ENCODE peak calls at places on chromosomes 2 and 18, in four cellular contexts. P is GM12878, W is mammary epithelial cell, O is H1. F is an unnamed sample. For H3K4me1, the result is how much of the 10 kb centered on the place peaks cover.

GRCh38 chr2:126893606-126894005 is 5.1 kb upstream of the TEX51 start:
- DNase-seq in W (no peak), P (no peak), O (no peak), F (peak)

GRCh38 chr2:59249441-59250330 is 1008.6 kb upstream of the FANCL start:
- DNase-seq in P (no peak), W (no peak), O (no peak), F (no peak)

GRCh38 chr2:122328811-122329210 is 573.4 kb downstream of the TSN start:
- DNase-seq in O (no peak), P (no peak), W (peak), F (no peak)

GRCh38 chr18:62386616-62387015 is 61.5 kb downstream of the TNFRSF11A start:
- DNase-seq in P (no peak), W (no peak), O (no peak), F (no peak)

GRCh38 chr18:2919600-2919999 is 72.8 kb downstream of the EMILIN2 start:
- DNase-seq in O (no peak), W (no peak), P (no peak), F (no peak)

GRCh38 chr2:8546319-8547283 is 135.3 kb upstream of the ID2 start:
- DNase-seq in W (no peak), O (no peak), P (no peak), F (peak)

GRCh38 chr2:187826023-187826422 is 271.8 kb upstream of the TFPI start:
- DNase-seq in O (no peak), P (no peak), W (no peak), F (no peak)

GRCh38 chr2:19504400-19505198 is 146.2 kb upstream of the OSR1 start:
- DNase-seq in O (no peak), P (no peak), W (peak), F (no peak)

GRCh38 chr2:216740557-216741222 is 45.3 kb upstream of the IGFBP5 start:
- DNase-seq in O (no peak), W (no peak), P (no peak), F (no peak)

GRCh38 chr2:162256621-162257020 is 13.4 kb upstream of the FAP start:
- DNase-seq in P (no peak), W (peak), O (no peak), F (no peak)

GRCh38 chr2:197145471-197146056 is 165.0 kb downstream of the ANKRD44 start:
- DNase-seq in O (no peak), W (no peak), P (peak), F (no peak)

GRCh38 chr2:236402016-236402784 is 138.0 kb upstream of the ASB18 start:
- DNase-seq in W (no peak), O (no peak), P (peak), F (no peak)

GRCh38 chr2:102486941-102487702 is 14.1 kb downstream of the SLC9A4 start:
- DNase-seq in W (peak), P (no peak), O (no peak), F (no peak)

GRCh38 chr2:227228061-227228667 is 63.7 kb downstream of the COL4A3 start:
- DNase-seq in O (no peak), P (no peak), W (peak), F (no peak)

GRCh38 chr18:59662008-59662701 is 35.1 kb downstream of the CCBE1 start:
- DNase-seq in W (peak), O (no peak), P (no peak), F (no peak)

GRCh38 chr18:12621737-12622306 is 36.1 kb downstream of the SPIRE1 start:
- DNase-seq in W (no peak), P (no peak), O (no peak), F (no peak)

GRCh38 chr18:809985-810642 is 1.9 kb downstream of the YES1 start:
- DNase-seq in O (no peak), W (no peak), P (peak), F (no peak)

GRCh38 chr2:232891621-232892071 is 21.6 kb downstream of the SNORC start:
- DNase-seq in O (no peak), W (peak), P (no peak), F (no peak)

GRCh38 chr2:108383146-108383830 is 5.5 kb downstream of the SULT1C4 start:
- DNase-seq in O (no peak), W (peak), P (no peak), F (no peak)

GRCh38 chr2:234165421-234165820 is 114.9 kb downstream of the SPP2 start:
- DNase-seq in O (no peak), P (no peak), W (peak), F (no peak)

GRCh38 chr2:60535392-60536312 is 17.8 kb downstream of the BCL11A start:
- DNase-seq in O (no peak), P (no peak), W (no peak), F (no peak)

GRCh38 chr2:60531638-60532216 is 21.7 kb downstream of the BCL11A start:
- DNase-seq in O (peak), W (no peak), P (no peak), F (no peak)

GRCh38 chr2:60534034-60534393 is 19.4 kb downstream of the BCL11A start:
- DNase-seq in P (no peak), O (peak), W (no peak), F (no peak)

GRCh38 chr2:60532421-60532820 is 21.0 kb downstream of the BCL11A start:
- DNase-seq in O (no peak), P (no peak), W (no peak), F (no peak)

DNA sequence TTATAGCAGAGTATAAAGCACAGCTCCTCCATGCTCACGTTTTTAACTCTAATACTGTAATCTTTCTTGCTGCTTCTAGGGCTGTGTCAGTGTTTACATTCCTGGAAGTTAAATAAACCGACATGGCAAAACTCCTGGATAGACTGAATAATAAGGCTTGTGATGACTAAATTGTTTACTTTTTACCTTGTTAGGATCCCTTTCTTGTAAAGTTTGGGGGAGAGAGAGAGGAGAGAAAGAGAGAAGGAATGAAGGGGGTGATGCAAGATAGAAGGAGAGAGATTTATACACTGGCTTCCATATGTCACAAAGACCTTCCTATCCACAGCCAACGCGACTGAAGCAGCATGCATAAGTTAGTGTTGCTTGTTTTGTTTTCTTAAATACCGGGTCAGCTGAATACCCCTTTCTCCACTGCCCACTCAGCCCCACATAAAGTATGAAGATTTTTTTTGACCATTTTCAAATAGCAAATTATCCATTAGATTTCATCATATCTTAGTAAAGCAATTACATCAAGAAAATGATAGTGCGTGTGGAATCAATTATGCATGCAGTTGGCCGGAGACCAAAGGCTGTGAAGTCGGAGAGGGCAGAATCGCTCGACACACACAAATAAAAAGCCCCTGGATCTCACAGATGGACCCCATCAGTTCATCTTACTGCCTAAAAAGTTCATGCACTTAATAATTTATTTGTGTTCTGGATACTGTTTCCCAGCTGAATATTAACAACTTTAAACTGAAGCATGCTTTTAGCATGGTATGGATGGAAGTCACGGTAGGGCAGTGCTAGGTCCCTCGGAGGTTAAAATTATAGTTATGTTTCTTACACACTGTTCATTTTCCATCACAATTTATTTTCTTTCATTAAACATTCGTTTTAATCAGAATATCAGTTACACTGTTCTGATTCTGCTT is 20.1 kb downstream of the BCL11A start:
- DNase-seq in W (peak), O (no peak), P (no peak), F (no peak)
- H3K4me1 ChIP-seq in W (under half), O (under half), P (under half), F (under half)

GRCh38 chr18:21851327-21851961 is 110.9 kb downstream of the MIB1 start:
- DNase-seq in O (no peak), P (no peak), W (no peak), F (no peak)

GRCh38 chr18:21857871-21858270 is 117.3 kb downstream of the MIB1 start:
- DNase-seq in O (no peak), W (no peak), P (no peak), F (no peak)

GRCh38 chr18:21855432-21855831 is 114.8 kb downstream of the MIB1 start:
- DNase-seq in O (no peak), W (no peak), P (no peak), F (no peak)

GRCh38 chr18:21853972-21854563 is 113.5 kb downstream of the MIB1 start:
- DNase-seq in O (no peak), P (no peak), W (no peak), F (no peak)

DNA sequence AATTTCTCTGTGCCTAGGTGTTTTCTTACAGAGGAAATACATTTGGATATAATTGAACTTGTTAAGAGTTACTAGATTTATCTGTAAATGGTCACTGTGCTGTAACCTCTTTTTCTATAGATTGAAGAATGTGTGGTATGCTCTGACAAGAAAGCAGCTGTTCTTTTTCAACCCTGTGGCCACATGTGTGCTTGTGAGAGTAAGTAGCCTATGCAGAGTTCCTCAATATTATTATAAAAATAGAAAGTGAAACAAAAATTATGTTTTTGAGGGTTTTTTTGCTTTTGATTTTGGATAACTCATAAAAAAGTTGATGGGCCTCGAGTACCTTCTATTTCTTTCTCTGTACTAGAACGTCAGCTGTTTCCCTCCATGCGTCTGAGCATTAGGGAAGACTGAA is 112.4 kb downstream of the MIB1 start:
- DNase-seq in O (no peak), W (no peak), P (peak), F (no peak)
- H3K4me3 ChIP-seq in O (no peak), W (no peak), P (no peak), F (no peak)

DNA sequence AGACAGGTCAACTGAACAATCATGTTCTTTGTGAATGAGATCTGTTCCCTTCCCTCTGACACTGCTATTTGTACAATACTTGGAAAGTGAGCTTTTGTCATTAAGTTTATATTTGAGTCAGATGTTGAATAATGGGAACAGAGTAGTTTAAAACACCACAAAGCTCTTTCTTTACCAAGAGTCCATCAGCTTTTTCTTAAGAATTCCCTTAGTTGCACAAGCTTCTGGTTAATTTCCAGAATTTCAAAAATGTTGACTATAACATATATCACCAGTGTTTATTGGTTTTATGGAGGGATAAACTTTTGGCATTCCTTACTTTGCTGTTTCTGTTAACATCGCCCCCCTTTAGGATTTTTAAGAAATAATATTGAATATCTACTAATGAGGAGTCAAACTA is 403.7 kb downstream of the CCDC85A start:
- DNase-seq in W (no peak), O (no peak), P (no peak), F (no peak)
- H3K4me1 ChIP-seq in W (under half), O (under half), P (under half), F (under half)

DNA sequence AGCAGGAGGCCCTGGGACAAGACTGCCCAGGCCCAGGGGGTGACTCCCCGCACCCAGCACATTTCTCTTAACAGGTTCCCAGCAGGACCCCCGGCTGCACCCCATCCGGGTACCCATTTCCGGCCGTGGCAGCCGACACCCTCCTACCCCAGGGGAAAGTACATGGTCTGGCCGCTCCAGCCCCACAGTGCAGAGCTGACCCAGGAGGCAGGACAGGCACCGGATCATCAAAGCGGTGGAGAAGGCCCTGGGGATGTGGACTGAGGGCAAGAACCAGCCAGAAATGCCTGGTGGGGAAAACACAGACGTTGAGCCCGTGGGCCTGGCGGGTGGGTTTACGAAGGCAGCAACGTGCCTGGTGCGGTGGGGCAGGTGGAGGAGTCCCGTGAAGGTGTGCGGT is 79.5 kb upstream of the GPC1 start:
- DNase-seq in P (no peak), O (no peak), W (no peak), F (peak)
- H3K4me3 ChIP-seq in P (no peak), O (no peak), W (no peak), F (no peak)

DNA sequence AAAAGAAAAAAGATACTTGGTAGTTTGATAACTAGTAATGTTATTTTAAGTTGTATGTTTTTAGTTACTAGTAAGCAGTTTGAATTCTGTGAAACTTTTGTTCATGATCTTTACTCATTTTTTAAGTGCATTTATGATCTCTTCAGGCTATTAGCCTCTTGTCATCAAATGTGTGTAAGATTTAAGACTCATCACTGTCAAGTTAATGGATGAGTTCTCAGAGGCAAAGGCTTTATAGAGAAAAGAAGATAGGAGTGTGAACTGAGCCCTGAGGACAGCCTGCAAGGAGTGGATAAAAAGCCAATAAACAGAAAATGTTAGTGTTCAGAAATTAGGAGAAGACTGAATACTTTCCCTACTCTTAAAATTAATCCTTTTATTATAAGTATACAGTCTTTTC is 13.5 kb downstream of the NDUFV2 start:
- DNase-seq in P (no peak), O (no peak), W (no peak), F (no peak)
- H3K4me1 ChIP-seq in P (under half), O (under half), W (under half), F (half or more)

DNA sequence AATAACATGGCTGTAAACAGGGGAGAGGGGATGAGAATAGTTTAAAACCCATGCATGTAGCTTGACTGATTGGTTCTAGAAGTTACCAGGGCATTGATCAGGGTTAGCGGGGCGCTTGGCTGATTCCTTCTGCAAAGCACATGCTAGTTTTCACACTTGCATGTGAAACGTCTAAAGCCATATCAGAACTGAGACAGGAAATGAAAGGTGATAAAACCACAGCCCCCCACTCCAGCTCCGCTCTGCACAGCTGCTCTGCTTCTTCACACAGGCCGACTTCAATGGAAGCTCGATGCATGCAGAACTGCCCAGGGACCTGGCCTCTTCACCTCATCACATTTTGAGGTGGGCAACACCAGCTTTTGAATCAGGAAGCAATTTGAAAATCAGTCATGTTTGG is 31.4 kb downstream of the HRH4 start:
- DNase-seq in W (no peak), O (no peak), P (peak), F (no peak)
- H3K4me3 ChIP-seq in W (no peak), O (no peak), P (peak), F (no peak)

DNA sequence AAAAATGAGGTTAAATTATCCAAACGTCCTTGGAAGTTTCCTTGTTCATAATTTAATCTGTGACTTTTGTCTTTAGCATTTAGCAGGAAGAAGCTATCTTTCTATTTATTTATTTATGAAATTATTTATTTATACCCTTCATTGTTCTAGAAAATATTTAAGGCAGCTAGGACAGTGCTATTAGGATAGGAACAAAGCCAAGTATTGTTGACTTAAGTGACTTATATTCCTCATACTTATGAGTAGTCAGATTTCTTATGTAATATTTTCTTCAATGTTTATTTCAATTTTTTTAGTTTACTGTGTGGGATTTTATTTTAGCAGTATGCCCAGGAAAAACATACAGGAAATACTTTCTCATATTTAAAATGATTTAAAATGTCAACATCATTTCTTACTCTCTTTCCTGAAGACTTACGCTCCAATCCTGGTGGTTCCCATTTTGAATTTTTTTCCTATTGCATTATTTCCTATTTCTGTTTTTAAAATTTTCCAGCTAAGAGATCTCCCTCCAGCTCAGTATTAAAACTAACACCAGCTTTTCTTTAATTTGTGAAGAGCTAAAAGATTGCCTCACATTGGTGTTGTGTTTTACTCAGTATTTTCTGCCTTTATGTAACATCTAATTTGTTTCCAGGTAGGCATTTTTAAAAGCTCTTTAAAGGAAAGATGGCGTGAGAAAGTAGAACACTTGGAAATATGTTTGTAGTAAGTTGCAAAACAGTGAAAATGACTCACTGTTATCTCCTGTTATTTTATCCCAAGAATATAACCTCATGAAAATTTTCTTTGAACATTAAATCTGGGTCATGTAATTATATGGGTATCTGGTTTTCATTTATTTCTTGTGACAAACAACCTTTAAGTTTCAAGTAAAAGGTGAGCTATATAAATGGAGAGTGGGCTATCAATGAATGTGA is 32.2 kb downstream of the MAPRE2 start:
- DNase-seq in W (peak), P (no peak), O (no peak), F (no peak)
- H3K4me1 ChIP-seq in W (under half), P (under half), O (under half), F (under half)

GRCh38 chr2:38515155-38516074 is 87.3 kb downstream of the HNRNPLL start:
- DNase-seq in W (peak), P (no peak), O (no peak), F (peak)
- H3K4me3 ChIP-seq in W (peak), P (no peak), O (no peak), F (peak)

GRCh38 chr18:35463837-35464236 is 33.9 kb downstream of the INO80C start:
- DNase-seq in O (no peak), P (no peak), W (no peak), F (no peak)

GRCh38 chr18:35459997-35460396 is 37.8 kb downstream of the INO80C start:
- DNase-seq in P (no peak), O (no peak), W (no peak), F (no peak)

GRCh38 chr18:35460719-35461118 is 37.0 kb downstream of the INO80C start:
- DNase-seq in O (no peak), W (peak), P (no peak), F (no peak)

GRCh38 chr18:35464731-35465728 is 32.7 kb downstream of the INO80C start:
- DNase-seq in W (no peak), P (no peak), O (no peak), F (no peak)

GRCh38 chr18:35463050-35463449 is 34.7 kb downstream of the INO80C start:
- DNase-seq in P (no peak), O (no peak), W (no peak), F (no peak)
- H3K4me1 ChIP-seq in P (under half), O (under half), W (under half), F (under half)

F was measured in lower lobe of right lung.